ENCODE peak calls at places on chromosome 2, in four cellular contexts. G is suprapubic skin, X is breast epithelium, B is Peyer's patch. L is an unnamed sample.

GRCh38 chr2:17539993-17540812 is at the start of gene VSNL1:
- DNase-seq in G (no peak), X (peak), B (peak), L (no peak)

GRCh38 chr2:107648781-107649413 is 177.8 kb upstream of the RGPD4 start:
- DNase-seq in G (no peak), X (no peak), B (no peak), L (no peak)

GRCh38 chr2:234403074-234403473 is 93.8 kb downstream of the ARL4C start:
- DNase-seq in G (no peak), X (no peak), B (no peak), L (no peak)

GRCh38 chr2:32962652-32963051 is 15.9 kb downstream of the LTBP1 start:
- DNase-seq in G (no peak), X (no peak), B (no peak), L (no peak)

GRCh38 chr2:241901018-241901380 is 31.5 kb downstream of the RTP5 start:
- DNase-seq in G (peak), X (no peak), B (peak), L (no peak)

GRCh38 chr2:238114851-238115660 is 14.9 kb downstream of the ESPNL start:
- DNase-seq in G (no peak), X (no peak), B (no peak), L (no peak)

GRCh38 chr2:70977605-70978205 is 725 bp upstream of the ANKRD53 start:
- DNase-seq in G (no peak), X (peak), B (peak), L (peak)

GRCh38 chr2:147945660-147946059 is 74.9 kb downstream of the ORC4 start:
- DNase-seq in G (no peak), X (no peak), B (no peak), L (no peak)

GRCh38 chr2:101274142-101274541 is 21.5 kb downstream of the CNOT11 start:
- DNase-seq in G (no peak), X (no peak), B (no peak), L (peak)

GRCh38 chr2:43312751-43313641 is 86.6 kb upstream of the ZFP36L2 start:
- DNase-seq in G (no peak), X (no peak), B (no peak), L (no peak)

GRCh38 chr2:181887056-181887455 is 4.5 kb upstream of the ITPRID2 start:
- DNase-seq in G (no peak), X (no peak), B (no peak), L (no peak)

GRCh38 chr2:108583903-108584520 is 49.7 kb downstream of the LIMS1 start:
- DNase-seq in G (no peak), X (peak), B (peak), L (no peak)

GRCh38 chr2:236646871-236647270 is 77.2 kb downstream of the ACKR3 start:
- DNase-seq in G (peak), X (no peak), B (no peak), L (no peak)

GRCh38 chr2:66440011-66440542 is 5.2 kb downstream of the MEIS1 start:
- DNase-seq in G (no peak), X (no peak), B (no peak), L (no peak)

GRCh38 chr2:170530284-170530745 is 184.8 kb upstream of the SP5 start:
- DNase-seq in G (peak), X (peak), B (peak), L (peak)

GRCh38 chr2:64325477-64325851 is 128.5 kb upstream of the LGALSL start:
- DNase-seq in G (no peak), X (no peak), B (no peak), L (no peak)

GRCh38 chr2:71611247-71611646 is 157.9 kb downstream of the DYSF start:
- DNase-seq in G (peak), X (peak), B (peak), L (peak)

GRCh38 chr2:30109856-30110255 is 37.0 kb upstream of the YPEL5 start:
- DNase-seq in G (no peak), X (no peak), B (no peak), L (peak)

GRCh38 chr2:120546077-120546864 is 189.4 kb upstream of the GLI2 start:
- DNase-seq in G (peak), X (no peak), B (peak), L (no peak)

GRCh38 chr2:239639366-239640185 is 238.8 kb upstream of the HDAC4 start:
- DNase-seq in G (no peak), X (no peak), B (no peak), L (peak)

GRCh38 chr2:3651686-3652516 is 6.1 kb upstream of the ALLC start:
- DNase-seq in G (no peak), X (peak), B (peak), L (no peak)

GRCh38 chr2:97997774-97998392 is 2.1 kb upstream of the TMEM131 start:
- DNase-seq in G (no peak), X (no peak), B (no peak), L (no peak)

GRCh38 chr2:189179607-189179979 is at the start of gene COL5A2:
- DNase-seq in G (no peak), X (peak), B (peak), L (no peak)

GRCh38 chr2:176171331-176172006 is 14.4 kb downstream of the HOXD3 start:
- DNase-seq in G (no peak), X (no peak), B (no peak), L (no peak)

GRCh38 chr2:56522605-56523089 is 338.9 kb downstream of the CCDC85A start:
- DNase-seq in G (no peak), X (no peak), B (no peak), L (no peak)

GRCh38 chr2:29847901-29848300 is 73.5 kb downstream of the ALK start:
- DNase-seq in G (no peak), X (no peak), B (no peak), L (peak)

GRCh38 chr2:224570328-224570993 is 14.7 kb downstream of the CUL3 start:
- DNase-seq in G (no peak), X (no peak), B (no peak), L (no peak)

GRCh38 chr2:224565452-224566035 is 19.6 kb downstream of the CUL3 start:
- DNase-seq in G (no peak), X (no peak), B (no peak), L (no peak)

GRCh38 chr2:224573724-224574123 is 11.4 kb downstream of the CUL3 start:
- DNase-seq in G (no peak), X (no peak), B (no peak), L (no peak)

GRCh38 chr2:224572338-224572737 is 12.8 kb downstream of the CUL3 start:
- DNase-seq in G (no peak), X (no peak), B (no peak), L (no peak)

DNA sequence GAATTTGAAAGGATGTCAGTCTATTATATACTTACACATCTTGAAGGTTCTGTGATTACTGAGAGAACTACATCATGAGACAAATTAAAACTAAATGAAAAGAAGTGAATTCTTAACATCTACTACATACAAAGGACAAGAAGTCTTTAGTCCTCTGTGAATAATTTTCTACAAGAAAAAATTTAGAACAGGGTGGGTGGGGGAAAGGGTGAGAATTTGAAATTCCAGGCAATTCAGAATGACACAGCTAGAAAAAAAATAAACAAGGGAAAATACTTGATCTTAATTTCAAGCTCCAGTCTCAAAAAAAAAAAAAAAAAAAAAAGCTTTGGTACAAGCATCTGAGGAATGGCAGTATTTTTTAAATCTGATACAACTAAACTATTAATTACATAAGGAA is 15.5 kb downstream of the CUL3 start:
- DNase-seq in G (no peak), X (no peak), B (no peak), L (no peak)
- H3K27ac ChIP-seq in G (no peak), X (no peak), B (no peak), L (no peak)

GRCh38 chr2:19823507-19823906 is 78.3 kb downstream of the TTC32 start:
- DNase-seq in G (no peak), X (no peak), B (no peak), L (no peak)

GRCh38 chr2:19818543-19818942 is 83.2 kb downstream of the TTC32 start:
- DNase-seq in G (no peak), X (no peak), B (no peak), L (peak)

GRCh38 chr2:19818039-19818438 is 83.7 kb downstream of the TTC32 start:
- DNase-seq in G (no peak), X (no peak), B (no peak), L (peak)

GRCh38 chr2:19815746-19816145 is 86.0 kb downstream of the TTC32 start:
- DNase-seq in G (no peak), X (no peak), B (no peak), L (peak)

GRCh38 chr2:19819097-19820065 is 82.4 kb downstream of the TTC32 start:
- DNase-seq in G (no peak), X (no peak), B (no peak), L (peak)
- H3K27ac ChIP-seq in G (no peak), X (no peak), B (no peak), L (no peak)

GRCh38 chr2:165571477-165571876 is 102.0 kb downstream of the CSRNP3 start:
- DNase-seq in G (no peak), X (no peak), B (no peak), L (no peak)
- H3K27ac ChIP-seq in G (no peak), X (no peak), B (no peak), L (no peak)

GRCh38 chr2:222944971-222945740 is 84.3 kb downstream of the ACSL3 start:
- DNase-seq in G (no peak), X (no peak), B (no peak), L (no peak)
- H3K27ac ChIP-seq in G (no peak), X (no peak), B (no peak), L (no peak)

DNA sequence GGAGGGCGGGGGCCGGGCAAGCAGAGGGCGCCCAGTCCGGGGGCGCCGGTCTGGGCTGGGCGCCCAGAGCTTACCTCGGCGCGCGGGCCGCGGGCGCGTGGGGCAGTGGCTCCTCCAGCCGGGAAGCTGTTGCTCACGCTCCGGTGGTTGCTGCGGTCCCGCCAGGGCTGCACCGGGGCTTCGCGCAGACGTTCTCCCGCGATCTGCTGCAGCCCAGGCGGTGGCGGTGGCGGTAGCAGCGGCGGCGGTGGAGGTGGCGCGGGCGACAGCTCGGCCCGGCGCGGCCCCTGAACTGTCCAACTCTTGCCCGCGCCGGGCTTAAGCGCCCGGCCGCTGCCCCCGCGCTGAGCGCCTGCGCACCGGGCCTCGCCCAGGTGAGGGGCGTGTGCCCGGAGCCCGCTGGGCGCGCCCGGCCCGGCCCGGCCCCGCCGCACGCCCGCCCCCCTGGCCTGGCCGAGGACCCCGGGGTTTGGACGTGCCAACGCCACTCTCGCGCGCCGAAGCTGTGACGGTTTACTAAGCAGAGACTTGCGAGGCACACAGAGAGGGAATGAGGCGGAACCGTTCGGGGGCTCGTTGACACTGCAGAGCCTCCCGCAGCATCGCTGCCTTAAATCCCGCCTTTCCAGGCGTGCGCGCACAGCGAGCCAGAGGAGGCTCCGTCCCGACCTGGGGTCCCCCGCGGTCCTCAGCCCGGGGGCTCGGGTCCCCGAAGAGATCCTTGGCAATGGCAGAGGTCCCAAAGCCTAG is at the start of gene ZNF385B:
- DNase-seq in G (no peak), X (no peak), B (no peak), L (no peak)
- H3K27ac ChIP-seq in G (peak), X (peak), B (no peak), L (peak)

GRCh38 chr2:20618886-20619521 is 31.9 kb downstream of the HS1BP3 start:
- DNase-seq in G (peak), X (no peak), B (peak), L (no peak)
- H3K27ac ChIP-seq in G (peak), X (peak), B (peak), L (peak)

DNA sequence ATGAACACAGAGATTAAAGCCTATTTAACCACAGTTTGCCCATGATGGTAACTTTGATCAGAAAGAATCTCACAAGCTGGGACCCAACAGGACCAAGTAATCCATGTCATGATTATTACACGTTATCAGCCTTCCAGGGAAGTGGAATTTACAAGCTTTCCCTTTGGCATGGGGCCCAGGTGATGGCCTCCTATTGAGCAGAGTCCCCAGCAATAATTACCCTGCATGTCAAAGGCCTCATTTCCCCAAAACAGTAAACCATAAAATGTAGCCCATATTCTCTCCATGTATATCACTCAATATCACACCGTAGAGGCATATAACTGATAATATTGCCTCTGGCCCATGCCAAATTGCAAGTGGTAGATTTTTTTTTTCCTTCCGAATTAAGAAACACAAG is 38.9 kb downstream of the PRKRA start:
- DNase-seq in G (no peak), X (no peak), B (peak), L (no peak)
- H3K27ac ChIP-seq in G (no peak), X (no peak), B (no peak), L (no peak)